ENCODE peak calls at places on chromosomes 2 and 18, in six cellular contexts. I is IMR-90, V is mesendoderm, U is neuronal stem cell, E is H1, X is trophoblast cell. P is an unnamed sample.

GRCh38 chr2:221716434-221717303 is 144.6 kb upstream of the EPHA4 start:
- DNase-seq in I (peak; percentile 34), V (no peak), U (no peak), E (no peak), X (peak; percentile 10), P (no peak)

GRCh38 chr2:31475692-31476091 is 61.1 kb upstream of the XDH start:
- DNase-seq in I (peak; percentile 76), V (no peak), U (no peak), E (no peak), X (no peak), P (no peak)

GRCh38 chr2:105836840-105837692 is 92.4 kb downstream of the NCK2 start:
- DNase-seq in I (no peak), V (no peak), U (no peak), E (no peak), X (no peak), P (no peak)

GRCh38 chr2:74440378-74441110 is 1.2 kb downstream of the RTKN start:
- DNase-seq in I (peak; percentile 81), V (peak; percentile 96), U (peak; percentile 88), E (no peak), X (peak; percentile 65), P (peak; percentile 86)

GRCh38 chr2:127076290-127076689 is 30.7 kb downstream of the BIN1 start:
- DNase-seq in I (no peak), V (no peak), U (no peak), E (no peak), X (no peak), P (no peak)

GRCh38 chr2:75558786-75559428 is 1.8 kb downstream of the EVA1A start:
- DNase-seq in I (peak; percentile 41), V (no peak), U (no peak), E (no peak), X (no peak), P (peak; percentile 9)

GRCh38 chr2:67215214-67215613 is 181.9 kb upstream of the ETAA1 start:
- DNase-seq in I (peak; percentile 92), V (peak; percentile 94), U (no peak), E (peak; percentile 41), X (peak; percentile 66), P (peak; percentile 81)

GRCh38 chr2:85185431-85185940 is 52.3 kb downstream of the TCF7L1 start:
- DNase-seq in I (peak; percentile 50), V (no peak), U (no peak), E (no peak), X (no peak), P (no peak)

DNA sequence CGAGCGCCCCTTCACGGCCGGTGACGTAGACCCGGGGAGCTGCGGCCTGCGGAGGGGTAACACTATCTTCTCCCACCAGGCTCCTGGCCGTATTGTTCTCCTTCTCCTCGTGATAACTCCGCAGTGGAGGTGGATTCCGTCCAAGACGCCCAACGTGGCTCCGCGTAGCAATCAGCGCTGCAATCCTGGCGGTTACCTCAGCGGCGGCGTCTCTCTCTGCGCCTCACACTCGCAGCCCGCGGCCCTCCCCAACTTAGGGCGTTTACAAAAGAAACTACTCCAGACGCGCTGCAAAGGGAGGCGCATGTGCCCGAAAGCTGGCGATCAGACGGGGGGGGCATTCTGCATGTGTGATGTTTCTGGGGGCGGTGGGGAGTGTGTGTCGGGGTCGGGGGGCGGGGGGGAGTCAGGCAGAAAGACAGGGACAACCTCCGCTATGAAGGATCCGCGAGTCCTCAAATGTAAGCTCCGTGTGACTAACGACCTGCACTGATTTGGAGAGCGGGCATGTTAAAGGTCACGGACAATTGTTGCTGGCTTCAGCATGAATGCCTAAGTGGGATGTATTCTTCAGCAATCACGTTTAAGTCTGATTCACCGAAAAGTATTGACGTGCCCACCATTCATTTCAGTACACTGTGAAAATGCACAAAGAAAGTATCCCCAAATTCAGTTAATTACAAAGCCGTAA is 1.3 kb upstream of the ZNF516 start:
- DNase-seq in I (peak; percentile 74), V (peak; percentile 79), U (peak; percentile 70), E (no peak), X (peak; percentile 25), P (peak; percentile 79)
- H3K4me3 ChIP-seq in I (peak overlapping the region; percentile 81), V (peak overlapping the region; percentile 37), U (peak overlapping the region; percentile 76), E (peak overlapping the region; percentile 72), X (peak overlapping the region; percentile 55), P (peak overlapping the region; percentile 56)

GRCh38 chr2:230788554-230789175 is 76.0 kb downstream of the CAB39 start:
- DNase-seq in I (no peak), V (no peak), U (no peak), E (no peak), X (peak; percentile 73), P (no peak)
- H3K27ac ChIP-seq in I (no peak overlapping the region), V (no peak overlapping the region), U (no peak overlapping the region), E (no peak overlapping the region), X (no peak overlapping the region), P (no peak overlapping the region)

GRCh38 chr2:64650722-64651338 is 2.9 kb downstream of the SERTAD2 start:
- DNase-seq in I (no peak), V (no peak), U (no peak), E (no peak), X (no peak), P (no peak)
- H2AK5ac ChIP-seq in I (no peak overlapping the region), V (no peak overlapping the region), U (no peak overlapping the region), E (no peak overlapping the region), X (no peak overlapping the region), P (no peak overlapping the region)

GRCh38 chr2:201260302-201260800 is at the start of gene CASP8:
- DNase-seq in I (peak; percentile 53), V (peak; percentile 23), U (no peak), E (no peak), X (peak; percentile 35), P (peak; percentile 83)

GRCh38 chr2:201261911-201262310 is 1.6 kb downstream of the CASP8 start:
- DNase-seq in I (no peak), V (no peak), U (no peak), E (no peak), X (no peak), P (no peak)

GRCh38 chr2:201259216-201259615 is 1.1 kb upstream of the CASP8 start:
- DNase-seq in I (no peak), V (no peak), U (no peak), E (no peak), X (no peak), P (no peak)

GRCh38 chr2:201262718-201263117 is 2.4 kb downstream of the CASP8 start:
- DNase-seq in I (no peak), V (no peak), U (no peak), E (no peak), X (no peak), P (no peak)

GRCh38 chr2:201261471-201261870 is 1.1 kb downstream of the CASP8 start:
- DNase-seq in I (no peak), V (no peak), U (no peak), E (no peak), X (no peak), P (no peak)
- H3K4me3 ChIP-seq in I (no peak overlapping the region), V (no peak overlapping the region), U (no peak overlapping the region), E (no peak overlapping the region), X (no peak overlapping the region), P (peak overlapping the region; percentile 48)

DNA sequence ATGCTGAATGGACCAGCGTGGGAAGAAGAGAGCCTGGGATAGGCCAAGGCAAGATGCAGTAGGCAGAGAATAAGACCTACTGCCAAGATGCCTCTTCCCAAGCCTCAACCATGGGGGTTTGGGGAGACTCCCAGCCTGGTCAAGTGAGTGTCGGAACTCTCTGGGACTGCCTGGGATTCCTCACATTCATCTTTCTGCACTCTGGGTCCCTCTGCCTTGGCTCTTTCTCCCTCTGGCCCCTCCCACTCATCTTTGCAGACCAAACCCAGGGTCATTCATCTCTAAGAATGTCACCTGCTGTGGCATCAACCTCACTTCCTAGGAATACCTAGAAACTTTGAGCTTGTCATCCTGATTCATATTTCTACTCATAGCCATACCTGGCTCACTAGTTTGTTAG is 211.3 kb upstream of the HNRNPA3 start:
- DNase-seq in I (no peak), V (peak; percentile 36), U (no peak), E (no peak), X (no peak), P (no peak)
- H3K27ac ChIP-seq in I (no peak overlapping the region), V (no peak overlapping the region), U (no peak overlapping the region), E (no peak overlapping the region), X (no peak overlapping the region), P (no peak overlapping the region)